ENCODE peak calls at places on chromosomes 7 and 10, in nine cellular contexts. J is cardiac septum; A is naive thymus-derived CD8-positive, alpha-beta T cell; C is NCI-H1105; E is EH; W is right lobe of liver; L is left cardiac atrium; I is endothelial cell; Q is NCI-H1092 treated with DMSO at 0.1 percent for 48 hours. O is an unnamed sample.

GRCh38 chr10:126092806-126093205 is 196.4 kb downstream of the FANK1 start:
- DNase-seq in I (no peak), C (no peak), Q (no peak), A (no peak), E (peak), W (no peak), J (no peak), L (no peak), O (no peak)

GRCh38 chr7:142036384-142036783 is 40.7 kb downstream of the MGAM start:
- DNase-seq in W (no peak), J (no peak), A (no peak), I (no peak), Q (no peak), C (no peak), L (no peak), E (no peak), O (no peak)

GRCh38 chr7:39073432-39073831 is 95.7 kb downstream of the POU6F2 start:
- DNase-seq in Q (peak), L (peak), J (no peak), W (no peak), C (peak), E (no peak), A (no peak), I (peak), O (no peak)

GRCh38 chr10:110681023-110681681 is 37.0 kb downstream of the RBM20 start:
- DNase-seq in E (peak), J (no peak), Q (peak), W (no peak), I (peak), L (peak), A (no peak), C (no peak), O (peak)

GRCh38 chr7:21141476-21141875 is 286.4 kb upstream of the SP4 start:
- DNase-seq in A (no peak), E (no peak), C (no peak), L (no peak), J (no peak), I (no peak), Q (no peak), W (no peak), O (no peak)

GRCh38 chr10:60382946-60383681 is 6.6 kb downstream of the ANK3 start:
- DNase-seq in E (peak), L (no peak), W (no peak), C (no peak), J (no peak), Q (no peak), A (no peak), I (no peak), O (no peak)

GRCh38 chr10:77925795-77926565 is 575 bp downstream of the DLG5 start:
- DNase-seq in E (peak), W (peak), Q (peak), C (no peak), A (no peak), L (peak), J (no peak), I (peak), O (peak)

GRCh38 chr7:45325378-45325777 is 167.8 kb downstream of the RAMP3 start:
- DNase-seq in A (no peak), J (no peak), I (no peak), C (no peak), E (no peak), L (no peak), W (no peak), Q (no peak), O (no peak)

GRCh38 chr10:114232777-114233176 is 6.3 kb upstream of the VWA2 start:
- DNase-seq in E (no peak), J (no peak), W (no peak), A (no peak), Q (no peak), C (no peak), L (no peak), I (no peak), O (no peak)

GRCh38 chr10:6151087-6151977 is 51.4 kb upstream of the PFKFB3 start:
- DNase-seq in C (no peak), E (peak), W (peak), I (peak), L (peak), A (peak), J (peak), Q (no peak), O (peak)

GRCh38 chr7:131008840-131009651 is 275.0 kb upstream of the KLF14 start:
- DNase-seq in L (no peak), W (no peak), E (peak), J (no peak), C (no peak), I (no peak), A (no peak), Q (no peak), O (no peak)

O was measured in activated CD4-positive, alpha-beta T cell treated with anti-CD3 and anti-CD28 coated beads for 36 hours.